ENCODE peak calls at places on chromosomes 4 and X, in ten cellular contexts. One of them, this sample, is unnamed.

GRCh38 chrX:109403927-109404326 is 78.0 kb downstream of the GUCY2F start:
- DNase-seq in fibroblast of gingiva: no peak
- DNase-seq in A673: no peak
- DNase-seq in activated effector memory CD4-positive, alpha-beta T cell treated with anti-CD3 and anti-CD28 coated beads, Interleukin-2, amount 50 U/mL, for 16 hours: no peak
- DNase-seq in Calu3: no peak
- DNase-seq in AG04450: no peak
- DNase-seq in EH: no peak
- DNase-seq in activated T-helper 1 cell treated with Interleukin-2 at 50 U/mL for 16 hours: no peak
- DNase-seq in CD4-positive, alpha-beta T cell: no peak
- DNase-seq in CD4-positive, CD25-positive, alpha-beta regulatory T cell: no peak
- DNase-seq in this sample: no peak

GRCh38 chrX:154022108-154022507 is 2.4 kb upstream of the IRAK1 start:
- DNase-seq in fibroblast of gingiva: no peak
- DNase-seq in A673: no peak
- DNase-seq in activated effector memory CD4-positive, alpha-beta T cell treated with anti-CD3 and anti-CD28 coated beads, Interleukin-2, amount 50 U/mL, for 16 hours: no peak
- DNase-seq in Calu3: no peak
- DNase-seq in AG04450: no peak
- DNase-seq in EH: no peak
- DNase-seq in activated T-helper 1 cell treated with Interleukin-2 at 50 U/mL for 16 hours: no peak
- DNase-seq in CD4-positive, alpha-beta T cell: no peak
- DNase-seq in CD4-positive, CD25-positive, alpha-beta regulatory T cell: no peak
- DNase-seq in this sample: no peak

GRCh38 chrX:39736219-39737211 is 361.2 kb downstream of the BCOR start:
- DNase-seq in fibroblast of gingiva: peak
- DNase-seq in A673: no peak
- DNase-seq in activated effector memory CD4-positive, alpha-beta T cell treated with anti-CD3 and anti-CD28 coated beads, Interleukin-2, amount 50 U/mL, for 16 hours: no peak
- DNase-seq in Calu3: peak
- DNase-seq in AG04450: no peak
- DNase-seq in EH: peak
- DNase-seq in activated T-helper 1 cell treated with Interleukin-2 at 50 U/mL for 16 hours: no peak
- DNase-seq in CD4-positive, alpha-beta T cell: no peak
- DNase-seq in CD4-positive, CD25-positive, alpha-beta regulatory T cell: no peak
- DNase-seq in this sample: no peak

GRCh38 chrX:71487814-71488213 is 45.1 kb upstream of the OGT start:
- DNase-seq in fibroblast of gingiva: no peak
- DNase-seq in A673: no peak
- DNase-seq in activated effector memory CD4-positive, alpha-beta T cell treated with anti-CD3 and anti-CD28 coated beads, Interleukin-2, amount 50 U/mL, for 16 hours: no peak
- DNase-seq in Calu3: no peak
- DNase-seq in AG04450: no peak
- DNase-seq in EH: no peak
- DNase-seq in activated T-helper 1 cell treated with Interleukin-2 at 50 U/mL for 16 hours: no peak
- DNase-seq in CD4-positive, alpha-beta T cell: no peak
- DNase-seq in CD4-positive, CD25-positive, alpha-beta regulatory T cell: no peak
- DNase-seq in this sample: no peak

GRCh38 chr4:126023946-126024345 is 709.2 kb downstream of the FAT4 start:
- DNase-seq in fibroblast of gingiva: peak
- DNase-seq in A673: no peak
- DNase-seq in activated effector memory CD4-positive, alpha-beta T cell treated with anti-CD3 and anti-CD28 coated beads, Interleukin-2, amount 50 U/mL, for 16 hours: no peak
- DNase-seq in Calu3: no peak
- DNase-seq in AG04450: no peak
- DNase-seq in EH: peak
- DNase-seq in activated T-helper 1 cell treated with Interleukin-2 at 50 U/mL for 16 hours: no peak
- DNase-seq in CD4-positive, alpha-beta T cell: no peak
- DNase-seq in CD4-positive, CD25-positive, alpha-beta regulatory T cell: no peak
- DNase-seq in this sample: no peak

GRCh38 chr4:99670409-99671073 is 12.9 kb upstream of the C4orf54 start:
- DNase-seq in fibroblast of gingiva: no peak
- DNase-seq in A673: no peak
- DNase-seq in activated effector memory CD4-positive, alpha-beta T cell treated with anti-CD3 and anti-CD28 coated beads, Interleukin-2, amount 50 U/mL, for 16 hours: no peak
- DNase-seq in Calu3: no peak
- DNase-seq in AG04450: no peak
- DNase-seq in EH: no peak
- DNase-seq in activated T-helper 1 cell treated with Interleukin-2 at 50 U/mL for 16 hours: no peak
- DNase-seq in CD4-positive, alpha-beta T cell: no peak
- DNase-seq in CD4-positive, CD25-positive, alpha-beta regulatory T cell: no peak
- DNase-seq in this sample: no peak

GRCh38 chr4:76600447-76600846 is 165.4 kb downstream of the SHROOM3 start:
- DNase-seq in fibroblast of gingiva: no peak
- DNase-seq in A673: no peak
- DNase-seq in activated effector memory CD4-positive, alpha-beta T cell treated with anti-CD3 and anti-CD28 coated beads, Interleukin-2, amount 50 U/mL, for 16 hours: no peak
- DNase-seq in Calu3: no peak
- DNase-seq in AG04450: no peak
- DNase-seq in EH: no peak
- DNase-seq in activated T-helper 1 cell treated with Interleukin-2 at 50 U/mL for 16 hours: no peak
- DNase-seq in CD4-positive, alpha-beta T cell: no peak
- DNase-seq in CD4-positive, CD25-positive, alpha-beta regulatory T cell: no peak
- DNase-seq in this sample: no peak

GRCh38 chr4:99723555-99724450 is 66.2 kb upstream of the C4orf54 start:
- DNase-seq in fibroblast of gingiva: peak
- DNase-seq in A673: peak
- DNase-seq in activated effector memory CD4-positive, alpha-beta T cell treated with anti-CD3 and anti-CD28 coated beads, Interleukin-2, amount 50 U/mL, for 16 hours: no peak
- DNase-seq in Calu3: peak
- DNase-seq in AG04450: peak
- DNase-seq in EH: peak
- DNase-seq in activated T-helper 1 cell treated with Interleukin-2 at 50 U/mL for 16 hours: no peak
- DNase-seq in CD4-positive, alpha-beta T cell: no peak
- DNase-seq in CD4-positive, CD25-positive, alpha-beta regulatory T cell: no peak
- DNase-seq in this sample: peak

GRCh38 chr4:138669479-138670165 is 346.0 kb upstream of the NOCT start:
- DNase-seq in fibroblast of gingiva: no peak
- DNase-seq in A673: no peak
- DNase-seq in activated effector memory CD4-positive, alpha-beta T cell treated with anti-CD3 and anti-CD28 coated beads, Interleukin-2, amount 50 U/mL, for 16 hours: no peak
- DNase-seq in Calu3: no peak
- DNase-seq in AG04450: peak
- DNase-seq in EH: peak
- DNase-seq in activated T-helper 1 cell treated with Interleukin-2 at 50 U/mL for 16 hours: no peak
- DNase-seq in CD4-positive, alpha-beta T cell: no peak
- DNase-seq in CD4-positive, CD25-positive, alpha-beta regulatory T cell: no peak
- DNase-seq in this sample: no peak

GRCh38 chr4:169098054-169098896 is 88.2 kb upstream of the CBR4 start:
- DNase-seq in fibroblast of gingiva: no peak
- DNase-seq in A673: no peak
- DNase-seq in activated effector memory CD4-positive, alpha-beta T cell treated with anti-CD3 and anti-CD28 coated beads, Interleukin-2, amount 50 U/mL, for 16 hours: no peak
- DNase-seq in Calu3: peak
- DNase-seq in AG04450: no peak
- DNase-seq in EH: peak
- DNase-seq in activated T-helper 1 cell treated with Interleukin-2 at 50 U/mL for 16 hours: no peak
- DNase-seq in CD4-positive, alpha-beta T cell: no peak
- DNase-seq in CD4-positive, CD25-positive, alpha-beta regulatory T cell: no peak
- DNase-seq in this sample: no peak

GRCh38 chr4:153068751-153069150 is 132.6 kb downstream of the FHDC1 start:
- DNase-seq in fibroblast of gingiva: no peak
- DNase-seq in A673: no peak
- DNase-seq in activated effector memory CD4-positive, alpha-beta T cell treated with anti-CD3 and anti-CD28 coated beads, Interleukin-2, amount 50 U/mL, for 16 hours: no peak
- DNase-seq in Calu3: no peak
- DNase-seq in AG04450: no peak
- DNase-seq in EH: no peak
- DNase-seq in activated T-helper 1 cell treated with Interleukin-2 at 50 U/mL for 16 hours: no peak
- DNase-seq in CD4-positive, alpha-beta T cell: no peak
- DNase-seq in CD4-positive, CD25-positive, alpha-beta regulatory T cell: no peak
- DNase-seq in this sample: no peak

GRCh38 chr4:76951333-76952033 is 1.9 kb downstream of the SEPTIN11 start:
- DNase-seq in fibroblast of gingiva: no peak
- DNase-seq in A673: no peak
- DNase-seq in activated effector memory CD4-positive, alpha-beta T cell treated with anti-CD3 and anti-CD28 coated beads, Interleukin-2, amount 50 U/mL, for 16 hours: no peak
- DNase-seq in Calu3: no peak
- DNase-seq in AG04450: no peak
- DNase-seq in EH: peak
- DNase-seq in activated T-helper 1 cell treated with Interleukin-2 at 50 U/mL for 16 hours: no peak
- DNase-seq in CD4-positive, alpha-beta T cell: no peak
- DNase-seq in CD4-positive, CD25-positive, alpha-beta regulatory T cell: no peak
- DNase-seq in this sample: no peak

GRCh38 chr4:22573198-22573597 is 57.3 kb upstream of the ADGRA3 start:
- DNase-seq in fibroblast of gingiva: no peak
- DNase-seq in A673: peak
- DNase-seq in activated effector memory CD4-positive, alpha-beta T cell treated with anti-CD3 and anti-CD28 coated beads, Interleukin-2, amount 50 U/mL, for 16 hours: no peak
- DNase-seq in Calu3: no peak
- DNase-seq in AG04450: no peak
- DNase-seq in EH: no peak
- DNase-seq in activated T-helper 1 cell treated with Interleukin-2 at 50 U/mL for 16 hours: no peak
- DNase-seq in CD4-positive, alpha-beta T cell: no peak
- DNase-seq in CD4-positive, CD25-positive, alpha-beta regulatory T cell: no peak
- DNase-seq in this sample: no peak

GRCh38 chr4:73770917-73771316 is 30.5 kb downstream of the CXCL8 start:
- DNase-seq in fibroblast of gingiva: no peak
- DNase-seq in A673: no peak
- DNase-seq in activated effector memory CD4-positive, alpha-beta T cell treated with anti-CD3 and anti-CD28 coated beads, Interleukin-2, amount 50 U/mL, for 16 hours: no peak
- DNase-seq in Calu3: no peak
- DNase-seq in AG04450: no peak
- DNase-seq in EH: no peak
- DNase-seq in activated T-helper 1 cell treated with Interleukin-2 at 50 U/mL for 16 hours: no peak
- DNase-seq in CD4-positive, alpha-beta T cell: no peak
- DNase-seq in CD4-positive, CD25-positive, alpha-beta regulatory T cell: no peak
- DNase-seq in this sample: no peak

GRCh38 chr4:67603310-67604028 is 44.9 kb downstream of the STAP1 start:
- DNase-seq in fibroblast of gingiva: no peak
- DNase-seq in A673: no peak
- DNase-seq in activated effector memory CD4-positive, alpha-beta T cell treated with anti-CD3 and anti-CD28 coated beads, Interleukin-2, amount 50 U/mL, for 16 hours: no peak
- DNase-seq in Calu3: no peak
- DNase-seq in AG04450: no peak
- DNase-seq in EH: no peak
- DNase-seq in activated T-helper 1 cell treated with Interleukin-2 at 50 U/mL for 16 hours: no peak
- DNase-seq in CD4-positive, alpha-beta T cell: no peak
- DNase-seq in CD4-positive, CD25-positive, alpha-beta regulatory T cell: no peak
- DNase-seq in this sample: no peak